ENCODE peak calls at places on chromosomes 16 and 17, in five cellular contexts. R is pancreas; K is RPMI8226; Q is activated effector memory CD4-positive, alpha-beta T cell treated with Interleukin-2 at 50 U/mL for 16 hours; F is effector memory CD8-positive, alpha-beta T cell. I is an unnamed sample.

GRCh38 chr16:974001-974601 is 3.3 kb upstream of the LMF1 start:
- DNase-seq in R (no peak), F (no peak), Q (no peak), K (peak), I (no peak)

GRCh38 chr17:30600830-30601494 is 123.8 kb downstream of the GOSR1 start:
- DNase-seq in Q (peak), F (peak), R (no peak), K (peak), I (no peak)

GRCh38 chr16:83145297-83145696 is 518.5 kb downstream of the CDH13 start:
- DNase-seq in F (no peak), R (no peak), K (no peak), Q (no peak), I (no peak)

GRCh38 chr16:48381201-48381600 is 4.0 kb downstream of the SIAH1 start:
- DNase-seq in R (no peak), F (no peak), Q (no peak), K (no peak), I (no peak)

GRCh38 chr17:42814633-42815399 is 9.3 kb downstream of the BECN1 start:
- DNase-seq in F (no peak), R (no peak), K (no peak), Q (no peak), I (no peak)

GRCh38 chr17:31549525-31550388 is 158.3 kb downstream of the RAB11FIP4 start:
- DNase-seq in R (peak), F (peak), K (peak), Q (peak), I (peak)

GRCh38 chr17:54881255-54881972 is 19.2 kb upstream of the TOM1L1 start:
- DNase-seq in K (no peak), Q (no peak), R (no peak), F (no peak), I (no peak)

GRCh38 chr17:28724500-28725165 is 1.4 kb downstream of the TLCD1 start:
- DNase-seq in R (no peak), Q (no peak), F (no peak), K (peak), I (no peak)

GRCh38 chr16:48720266-48720665 is 110.3 kb upstream of the N4BP1 start:
- DNase-seq in R (no peak), Q (no peak), K (peak), F (no peak), I (peak)